ENCODE peak calls at places on chromosomes 16 and 17, in eight cellular contexts. U, S, L, W, D, J, Y and E are unnamed samples.
A peak's percentile ranks its signal among the peaks of the same experiment; 100 is the strongest.

GRCh38 chr17:57463103-57463885 is 207.0 kb downstream of the MSI2 start:
- DNase-seq in J (no peak), U (no peak), L (no peak), S (no peak), W (peak; percentile 91), D (no peak), Y (no peak), E (peak; percentile 87)

GRCh38 chr17:47802341-47803022 is 19.1 kb downstream of the OSBPL7 start:
- DNase-seq in S (peak; percentile 27), W (peak; percentile 51), U (peak; percentile 16), L (peak; percentile 56), D (peak; percentile 4), J (no peak), Y (peak; percentile 50), E (peak; percentile 81)

GRCh38 chr17:14070344-14071007 is 1.2 kb downstream of the COX10 start:
- DNase-seq in S (no peak), D (no peak), Y (no peak), W (no peak), J (no peak), L (no peak), U (no peak), E (no peak)

GRCh38 chr16:86934581-86935322 is 356.4 kb downstream of the FOXL1 start:
- DNase-seq in Y (no peak), J (no peak), U (no peak), W (peak; percentile 32), D (no peak), L (no peak), S (no peak), E (no peak)

GRCh38 chr17:34798581-34798980 is 162.7 kb downstream of the CCT6B start:
- DNase-seq in L (no peak), J (peak; percentile 76), W (no peak), U (no peak), Y (no peak), D (no peak), S (no peak), E (no peak)

GRCh38 chr17:43578699-43579569 is 32.8 kb upstream of the ETV4 start:
- DNase-seq in S (no peak), Y (no peak), D (no peak), W (peak; percentile 39), J (no peak), U (no peak), L (peak; percentile 6), E (peak; percentile 61)

GRCh38 chr16:77273-77806 is 685 bp upstream of the MPG start:
- DNase-seq in J (no peak), W (peak; percentile 87), Y (no peak), D (no peak), U (no peak), S (no peak), L (peak; percentile 13), E (no peak)

GRCh38 chr17:49108318-49108717 is 24.3 kb upstream of the B4GALNT2 start:
- DNase-seq in L (no peak), U (no peak), S (no peak), D (no peak), J (peak; percentile 27), Y (no peak), W (peak; percentile 85), E (no peak)

GRCh38 chr16:48526058-48526957 is 83.7 kb downstream of the N4BP1 start:
- DNase-seq in J (peak; percentile 44), D (no peak), U (no peak), W (peak; percentile 22), S (no peak), Y (no peak), L (no peak), E (no peak)

GRCh38 chr16:81172769-81173658 is 65.5 kb upstream of the BCO1 start:
- DNase-seq in D (no peak), Y (no peak), L (no peak), W (no peak), S (no peak), J (no peak), U (no peak), E (no peak)